ENCODE peak calls at places on chromosomes 5 and 9, in four cellular contexts. C is GM12878, F is HepG2, K is K562. D is an unnamed sample.

GRCh38 chr5:142235870-142236672 is 88.8 kb downstream of the SPRY4 start:
- DNase-seq in C (no peak), F (no peak), K (no peak), D (peak; percentile 53)

GRCh38 chr9:4821994-4822544 is 29.3 kb downstream of the RCL1 start:
- DNase-seq in C (no peak), F (no peak), K (no peak), D (no peak)

GRCh38 chr9:110640736-110641135 is 27.9 kb upstream of the MUSK start:
- DNase-seq in C (no peak), F (no peak), K (no peak), D (no peak)

GRCh38 chr5:96807099-96807654 is 568 bp downstream of the ERAP1 start:
- DNase-seq in C (no peak), F (peak; percentile 61), K (peak; percentile 74), D (peak; percentile 57)

GRCh38 chr9:136679431-136679941 is 7.8 kb downstream of the AGPAT2 start:
- DNase-seq in C (no peak), F (no peak), K (no peak), D (no peak)

GRCh38 chr5:139671096-139671841 is 23.1 kb downstream of the CXXC5 start:
- DNase-seq in C (no peak), F (no peak), K (no peak), D (no peak)

GRCh38 chr5:139844472-139845145 is 49.0 kb downstream of the PSD2 start:
- DNase-seq in C (peak; percentile 23), F (peak; percentile 66), K (peak; percentile 78), D (peak; percentile 95)

GRCh38 chr9:73219985-73220626 is 68.4 kb downstream of the ANXA1 start:
- DNase-seq in C (peak; percentile 40), F (no peak), K (no peak), D (no peak)

GRCh38 chr9:121985792-121986494 is 107.2 kb downstream of the TTLL11 start:
- DNase-seq in C (no peak), F (no peak), K (no peak), D (peak; percentile 31)

GRCh38 chr5:73625905-73626811 is at the start of gene ARHGEF28:
- DNase-seq in C (no peak), F (peak; percentile 49), K (peak; percentile 16), D (peak; percentile 72)

GRCh38 chr9:122099271-122099869 is 6.3 kb upstream of the TTLL11 start:
- DNase-seq in C (no peak), F (peak; percentile 60), K (peak; percentile 77), D (peak; percentile 93)

GRCh38 chr5:40121236-40121635 is 558.5 kb upstream of the PTGER4 start:
- DNase-seq in C (no peak), F (no peak), K (no peak), D (no peak)

DNA sequence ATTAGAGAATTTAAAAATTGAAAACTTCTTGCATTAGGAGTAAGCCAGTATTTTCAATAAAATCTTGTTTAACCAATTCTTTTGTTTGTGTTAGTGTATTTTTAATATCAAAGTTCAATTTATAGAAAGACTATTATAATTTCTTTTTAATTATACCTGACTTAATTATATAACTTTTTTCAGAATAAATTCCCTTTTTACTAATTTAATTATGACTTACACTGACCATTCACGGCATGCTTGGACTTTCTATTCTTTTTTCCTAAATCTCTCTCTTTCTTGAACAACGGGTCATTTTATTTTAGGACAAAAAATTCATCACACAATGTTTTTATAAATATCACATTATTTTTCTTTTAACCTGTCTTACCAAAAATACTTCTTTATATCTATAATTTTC is 555.3 kb upstream of the PTGER4 start:
- DNase-seq in C (no peak), F (no peak), K (no peak), D (peak; percentile 63)
- TF ChIP-seq CREB1 in C (no peak), F (no peak), K (no peak), D (no peak)

DNA sequence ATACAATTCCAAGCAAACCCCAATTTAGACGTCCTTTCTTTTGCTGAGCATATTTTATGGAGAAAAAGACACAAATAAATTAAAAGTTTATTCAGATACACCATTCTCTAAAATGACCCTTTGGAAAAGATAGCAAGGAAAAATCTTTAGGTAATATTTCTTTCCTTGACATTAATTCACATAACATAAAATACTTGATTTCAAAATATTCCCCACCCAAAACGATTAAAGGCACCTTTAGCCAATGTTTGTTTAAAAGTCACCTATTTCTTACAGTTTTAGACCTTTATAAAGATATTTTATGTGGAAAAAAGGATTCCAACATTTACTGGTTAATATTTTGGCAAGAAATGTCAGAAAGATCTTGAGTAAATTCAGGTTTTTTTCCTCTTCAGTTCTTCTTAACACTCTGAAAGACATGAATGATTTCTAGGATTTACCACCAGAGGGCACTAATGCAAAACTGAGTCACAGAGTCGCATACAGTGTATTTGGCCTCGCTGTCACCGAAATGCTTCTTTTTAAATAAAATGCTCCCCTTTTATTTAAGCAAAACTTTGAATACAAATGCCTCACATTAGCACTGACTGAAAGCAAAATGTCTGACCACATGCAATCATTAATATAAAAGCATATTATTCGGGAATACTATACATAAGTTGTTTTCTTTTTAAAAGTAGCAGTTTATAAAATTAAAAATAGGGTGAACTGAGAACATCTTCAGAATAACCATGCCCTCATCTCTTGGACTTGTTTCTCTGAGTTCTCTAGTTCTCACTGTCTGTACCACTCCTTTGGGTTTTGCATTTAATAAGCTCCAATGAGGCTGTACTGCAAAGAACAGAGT is 122.5 kb downstream of the SLC1A3 start:
- DNase-seq in C (no peak), F (peak; percentile 65), K (peak; percentile 70), D (peak; percentile 86)
- TF ChIP-seq JUNB in C (no peak), F (no peak), K (no peak), D (no peak)

DNA sequence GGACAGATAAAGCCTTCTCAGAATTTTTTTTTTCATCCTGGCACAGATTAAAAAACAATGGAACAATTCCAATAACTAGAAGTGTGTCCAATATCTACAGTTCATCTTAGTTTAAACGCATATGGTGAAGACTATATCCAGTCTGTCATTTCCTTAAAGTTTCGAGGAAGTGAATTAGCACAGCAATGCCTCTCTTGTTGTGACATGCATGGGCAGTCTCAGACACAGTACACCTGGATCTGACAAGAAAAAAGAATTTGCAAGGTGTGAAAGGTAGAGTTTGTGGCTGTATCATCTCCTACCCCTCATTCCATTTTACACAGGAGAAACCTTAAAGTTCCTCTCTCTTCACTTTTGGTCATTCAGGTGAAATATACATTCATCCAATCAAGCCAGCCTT is 100.6 kb upstream of the ADAMTS19 start:
- DNase-seq in C (no peak), F (no peak), K (no peak), D (no peak)
- TF ChIP-seq CREB1 in C (no peak), F (no peak), K (no peak), D (no peak)

DNA sequence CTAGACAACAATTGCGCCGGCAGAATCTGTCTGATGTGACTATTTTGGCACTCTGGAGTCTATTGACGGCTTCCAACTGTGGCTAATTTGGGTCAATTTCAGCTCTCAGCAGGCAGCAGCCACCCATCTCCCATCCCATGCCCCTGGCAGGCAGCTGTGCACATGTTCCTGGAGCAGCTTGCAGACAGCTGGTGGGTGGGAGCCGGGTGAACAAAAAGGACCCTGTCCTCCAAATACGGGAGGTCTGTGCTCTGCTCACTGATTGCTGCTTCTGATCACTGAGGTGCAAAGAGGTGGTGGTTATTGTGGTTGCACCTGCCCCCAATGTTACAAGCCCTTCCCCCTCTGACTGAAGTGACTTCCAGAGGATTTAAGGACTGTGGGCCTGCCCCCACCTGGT is 45.0 kb upstream of the N4BP3 start:
- DNase-seq in C (no peak), F (no peak), K (no peak), D (no peak)
- TF ChIP-seq JUNB in C (no peak), F (no peak), K (no peak), D (no peak)

GRCh38 chr5:150619359-150620230 is 20.9 kb upstream of the SYNPO start:
- DNase-seq in C (no peak), F (no peak), K (no peak), D (no peak)
- TF ChIP-seq CREB1 in C (no peak), F (no peak), K (no peak), D (no peak)

GRCh38 chr5:101676646-101677045 is 619.4 kb downstream of the SLCO4C1 start:
- DNase-seq in C (no peak), F (no peak), K (no peak), D (no peak)
- TF ChIP-seq JUNB in C (no peak), F (no peak), K (no peak), D (no peak)

GRCh38 chr5:180613188-180613587 is 21.9 kb upstream of the SCGB3A1 start:
- DNase-seq in C (no peak), F (no peak), K (no peak), D (no peak)

GRCh38 chr5:180609386-180609785 is 18.1 kb upstream of the SCGB3A1 start:
- DNase-seq in C (no peak), F (no peak), K (no peak), D (no peak)

GRCh38 chr5:180612683-180613082 is 21.4 kb upstream of the SCGB3A1 start:
- DNase-seq in C (no peak), F (no peak), K (no peak), D (no peak)

GRCh38 chr5:180609817-180610550 is 18.7 kb upstream of the SCGB3A1 start:
- DNase-seq in C (no peak), F (no peak), K (no peak), D (no peak)

DNA sequence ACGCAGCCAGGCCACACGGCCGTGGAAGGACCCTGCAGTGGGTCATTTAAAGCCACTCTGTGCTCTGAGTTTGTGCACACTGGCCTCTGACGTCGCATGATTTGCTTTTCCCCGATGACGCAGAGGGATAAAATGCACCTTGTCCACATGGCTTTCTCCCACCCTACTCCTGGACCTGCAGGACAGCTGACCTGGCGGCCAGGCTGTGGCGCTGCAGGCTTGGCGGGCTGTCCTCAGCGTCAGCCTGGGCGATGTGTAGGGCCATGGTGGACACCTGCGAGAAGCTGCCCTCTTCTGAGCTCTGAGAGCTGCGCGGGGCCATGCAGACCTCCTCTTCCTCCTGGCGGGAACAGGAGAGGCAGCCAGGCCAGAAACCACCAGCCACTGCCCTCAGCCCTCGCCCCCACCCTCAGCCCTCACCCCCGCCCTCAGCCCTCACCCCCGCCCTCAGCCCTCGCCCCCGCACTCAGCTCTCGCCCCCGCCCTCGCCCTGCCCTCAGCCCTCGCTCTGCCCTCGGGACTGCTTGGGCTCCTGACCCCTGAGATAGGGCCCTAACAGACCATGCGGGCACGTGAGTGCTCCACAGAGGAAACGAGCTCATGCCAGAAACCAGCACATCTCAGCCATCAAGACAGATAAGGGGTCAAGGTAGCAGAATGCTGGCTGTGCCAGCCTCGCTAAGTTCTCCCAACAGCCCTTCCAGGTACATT is 20.0 kb upstream of the SCGB3A1 start:
- DNase-seq in C (no peak), F (peak; percentile 70), K (peak; percentile 74), D (peak; percentile 51)
- TF ChIP-seq CREB1 in C (no peak), F (peak; percentile 87), K (peak; percentile 66), D (no peak)

D was measured in GM23338.